ENCODE peak calls at places on chromosomes 1 and 21, in six cellular contexts. One of them, this sample, is unnamed.
A peak's percentile ranks its signal among the peaks of the same experiment; 100 is the strongest.

GRCh38 chr1:245390975-245391374 is 236.2 kb downstream of the KIF26B start:
- DNase-seq in kidney epithelial cell: no peak
- DNase-seq in endothelial cell of umbilical vein: no peak
- DNase-seq in NT2/D1: no peak
- DNase-seq in brain microvascular endothelial cell: no peak
- DNase-seq in lung: no peak
- DNase-seq in this sample: no peak

GRCh38 chr1:109869141-109869540 is 41.5 kb upstream of the CSF1 start:
- DNase-seq in kidney epithelial cell: no peak
- DNase-seq in endothelial cell of umbilical vein: no peak
- DNase-seq in NT2/D1: no peak
- DNase-seq in brain microvascular endothelial cell: no peak
- DNase-seq in lung: no peak
- DNase-seq in this sample: no peak

GRCh38 chr1:14661220-14661619 is 62.7 kb downstream of the KAZN start:
- DNase-seq in kidney epithelial cell: no peak
- DNase-seq in endothelial cell of umbilical vein: no peak
- DNase-seq in NT2/D1: no peak
- DNase-seq in brain microvascular endothelial cell: no peak
- DNase-seq in lung: no peak
- DNase-seq in this sample: no peak

GRCh38 chr1:51574796-51575195 is 42.1 kb upstream of the OSBPL9 start:
- DNase-seq in kidney epithelial cell: no peak
- DNase-seq in endothelial cell of umbilical vein: no peak
- DNase-seq in NT2/D1: no peak
- DNase-seq in brain microvascular endothelial cell: no peak
- DNase-seq in lung: no peak
- DNase-seq in this sample: no peak

GRCh38 chr1:18484726-18485125 is 4.0 kb downstream of the KLHDC7A start:
- DNase-seq in kidney epithelial cell: no peak
- DNase-seq in endothelial cell of umbilical vein: no peak
- DNase-seq in NT2/D1: no peak
- DNase-seq in brain microvascular endothelial cell: no peak
- DNase-seq in lung: no peak
- DNase-seq in this sample: no peak

GRCh38 chr1:41482906-41483895 is 1.3 kb downstream of the EDN2 start:
- DNase-seq in kidney epithelial cell: no peak
- DNase-seq in endothelial cell of umbilical vein: no peak
- DNase-seq in NT2/D1: no peak
- DNase-seq in brain microvascular endothelial cell: no peak
- DNase-seq in lung: no peak
- DNase-seq in this sample: no peak

GRCh38 chr1:27011058-27011764 is 1.4 kb downstream of the TENT5B start:
- DNase-seq in kidney epithelial cell: no peak
- DNase-seq in endothelial cell of umbilical vein: no peak
- DNase-seq in NT2/D1: peak; percentile 99
- DNase-seq in brain microvascular endothelial cell: peak; percentile 79
- DNase-seq in lung: peak; percentile 82
- DNase-seq in this sample: peak; percentile 58

GRCh38 chr1:28449904-28450303 is 55.9 kb upstream of the RCC1 start:
- DNase-seq in kidney epithelial cell: no peak
- DNase-seq in endothelial cell of umbilical vein: peak; percentile 92
- DNase-seq in NT2/D1: no peak
- DNase-seq in brain microvascular endothelial cell: no peak
- DNase-seq in lung: no peak
- DNase-seq in this sample: no peak

GRCh38 chr1:207825296-207825695 is 73.4 kb downstream of the CD46 start:
- DNase-seq in kidney epithelial cell: no peak
- DNase-seq in endothelial cell of umbilical vein: no peak
- DNase-seq in NT2/D1: no peak
- DNase-seq in brain microvascular endothelial cell: no peak
- DNase-seq in lung: no peak
- DNase-seq in this sample: no peak

GRCh38 chr1:226365831-226366231 is 42.1 kb downstream of the PARP1 start:
- DNase-seq in kidney epithelial cell: peak; percentile 54
- DNase-seq in endothelial cell of umbilical vein: peak; percentile 32
- DNase-seq in NT2/D1: no peak
- DNase-seq in brain microvascular endothelial cell: peak; percentile 29
- DNase-seq in lung: no peak
- DNase-seq in this sample: no peak

GRCh38 chr1:243483084-243483845 is 227.4 kb downstream of the SDCCAG8 start:
- DNase-seq in kidney epithelial cell: no peak
- DNase-seq in endothelial cell of umbilical vein: no peak
- DNase-seq in NT2/D1: peak; percentile 64
- DNase-seq in brain microvascular endothelial cell: no peak
- DNase-seq in lung: no peak
- DNase-seq in this sample: no peak

GRCh38 chr1:101460709-101461108 is 223.9 kb downstream of the S1PR1 start:
- DNase-seq in kidney epithelial cell: no peak
- DNase-seq in endothelial cell of umbilical vein: no peak
- DNase-seq in NT2/D1: no peak
- DNase-seq in brain microvascular endothelial cell: no peak
- DNase-seq in lung: no peak
- DNase-seq in this sample: no peak

GRCh38 chr1:156725683-156726280 is 2.5 kb upstream of the METTL25B start:
- DNase-seq in kidney epithelial cell: no peak
- DNase-seq in endothelial cell of umbilical vein: peak; percentile 86
- DNase-seq in NT2/D1: peak; percentile 92
- DNase-seq in brain microvascular endothelial cell: peak; percentile 84
- DNase-seq in lung: peak; percentile 88
- DNase-seq in this sample: peak; percentile 93

GRCh38 chr1:119286587-119287181 is 81.9 kb upstream of the HAO2 start:
- DNase-seq in kidney epithelial cell: no peak
- DNase-seq in endothelial cell of umbilical vein: peak; percentile 28
- DNase-seq in NT2/D1: peak; percentile 69
- DNase-seq in brain microvascular endothelial cell: peak; percentile 41
- DNase-seq in lung: no peak
- DNase-seq in this sample: no peak

GRCh38 chr1:43851561-43852338 is 81.9 kb upstream of the ARTN start:
- DNase-seq in kidney epithelial cell: no peak
- DNase-seq in endothelial cell of umbilical vein: no peak
- DNase-seq in NT2/D1: no peak
- DNase-seq in brain microvascular endothelial cell: no peak
- DNase-seq in lung: no peak
- DNase-seq in this sample: no peak

GRCh38 chr1:52386458-52386857 is 17.8 kb downstream of the ORC1 start:
- DNase-seq in kidney epithelial cell: no peak
- DNase-seq in endothelial cell of umbilical vein: no peak
- DNase-seq in NT2/D1: peak; percentile 35
- DNase-seq in brain microvascular endothelial cell: no peak
- DNase-seq in lung: no peak
- DNase-seq in this sample: no peak

GRCh38 chr21:17783816-17784598 is 35.1 kb downstream of the C21orf91 start:
- DNase-seq in kidney epithelial cell: no peak
- DNase-seq in endothelial cell of umbilical vein: no peak
- DNase-seq in NT2/D1: no peak
- DNase-seq in brain microvascular endothelial cell: no peak
- DNase-seq in lung: no peak
- DNase-seq in this sample: no peak

GRCh38 chr21:39715804-39716397 is 29.1 kb upstream of the IGSF5 start:
- DNase-seq in kidney epithelial cell: peak; percentile 5
- DNase-seq in endothelial cell of umbilical vein: peak; percentile 36
- DNase-seq in NT2/D1: peak; percentile 66
- DNase-seq in brain microvascular endothelial cell: peak; percentile 45
- DNase-seq in lung: peak; percentile 52
- DNase-seq in this sample: peak; percentile 65

GRCh38 chr1:82920418-82921248 is 1078.3 kb downstream of the TTLL7 start:
- DNase-seq in kidney epithelial cell: no peak
- DNase-seq in endothelial cell of umbilical vein: peak; percentile 89
- DNase-seq in NT2/D1: no peak
- DNase-seq in brain microvascular endothelial cell: no peak
- DNase-seq in lung: no peak
- DNase-seq in this sample: no peak

GRCh38 chr1:53172751-53173498 is 23.7 kb upstream of the CPT2 start:
- DNase-seq in kidney epithelial cell: no peak
- DNase-seq in endothelial cell of umbilical vein: no peak
- DNase-seq in NT2/D1: no peak
- DNase-seq in brain microvascular endothelial cell: no peak
- DNase-seq in lung: no peak
- DNase-seq in this sample: no peak

GRCh38 chr1:46675549-46676314 is 4.1 kb downstream of the TEX38 start:
- DNase-seq in kidney epithelial cell: no peak
- DNase-seq in endothelial cell of umbilical vein: no peak
- DNase-seq in NT2/D1: no peak
- DNase-seq in brain microvascular endothelial cell: no peak
- DNase-seq in lung: no peak
- DNase-seq in this sample: no peak

GRCh38 chr1:32989160-32989894 is 24.7 kb upstream of the RNF19B start:
- DNase-seq in kidney epithelial cell: peak; percentile 87
- DNase-seq in endothelial cell of umbilical vein: peak; percentile 97
- DNase-seq in NT2/D1: no peak
- DNase-seq in brain microvascular endothelial cell: peak; percentile 98
- DNase-seq in lung: peak; percentile 82
- DNase-seq in this sample: peak; percentile 71

GRCh38 chr1:117620440-117620839 is 14.6 kb downstream of the TENT5C start:
- DNase-seq in kidney epithelial cell: no peak
- DNase-seq in endothelial cell of umbilical vein: no peak
- DNase-seq in NT2/D1: no peak
- DNase-seq in brain microvascular endothelial cell: no peak
- DNase-seq in lung: no peak
- DNase-seq in this sample: no peak

GRCh38 chr1:19074361-19074901 is 118.0 kb upstream of the IFFO2 start:
- DNase-seq in kidney epithelial cell: no peak
- DNase-seq in endothelial cell of umbilical vein: no peak
- DNase-seq in NT2/D1: no peak
- DNase-seq in brain microvascular endothelial cell: no peak
- DNase-seq in lung: no peak
- DNase-seq in this sample: no peak

DNA sequence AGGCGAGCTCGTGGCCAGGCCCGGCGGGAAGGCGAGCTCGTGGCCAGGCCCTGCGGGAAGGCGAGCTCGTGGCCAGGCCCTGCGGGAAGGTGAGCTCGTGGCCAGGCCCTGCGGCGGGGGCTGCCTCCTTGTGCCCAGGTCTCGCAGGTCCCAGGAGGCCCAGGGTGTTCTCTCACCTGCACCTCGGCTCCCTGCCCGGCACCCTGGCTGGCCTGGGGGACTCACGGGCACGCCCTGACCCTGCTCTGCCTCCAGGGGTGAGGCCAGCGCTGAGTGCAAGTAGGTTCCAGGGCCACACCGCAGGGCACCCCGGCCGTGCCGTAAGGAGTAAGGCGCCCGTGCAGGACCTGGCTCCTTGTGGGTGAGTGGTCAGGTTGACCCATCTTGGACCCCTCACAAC is 4.4 kb downstream of the SDF4 start:
- DNase-seq in kidney epithelial cell: no peak
- DNase-seq in endothelial cell of umbilical vein: no peak
- DNase-seq in NT2/D1: no peak
- DNase-seq in brain microvascular endothelial cell: no peak
- DNase-seq in lung: no peak
- DNase-seq in this sample: no peak
- H3K36me3 ChIP-seq in kidney epithelial cell: peaks cover 4% of the 10 kb centered on the region
- H3K36me3 ChIP-seq in endothelial cell of umbilical vein: peaks cover 6% of the 10 kb centered on the region
- H3K36me3 ChIP-seq in NT2/D1: peaks cover 68% of the 10 kb centered on the region
- H3K36me3 ChIP-seq in brain microvascular endothelial cell: peaks cover 40% of the 10 kb centered on the region
- H3K36me3 ChIP-seq in lung: peaks cover 53% of the 10 kb centered on the region
- H3K36me3 ChIP-seq in this sample: peaks cover 68% of the 10 kb centered on the region

GRCh38 chr1:112689842-112690237 is 15.4 kb downstream of the MOV10 start:
- DNase-seq in kidney epithelial cell: no peak
- DNase-seq in endothelial cell of umbilical vein: no peak
- DNase-seq in NT2/D1: no peak
- DNase-seq in brain microvascular endothelial cell: no peak
- DNase-seq in lung: no peak
- DNase-seq in this sample: no peak
- H3K36me3 ChIP-seq in kidney epithelial cell: peaks cover 3% of the 10 kb centered on the region
- H3K36me3 ChIP-seq in endothelial cell of umbilical vein: peaks cover 9% of the 10 kb centered on the region
- H3K36me3 ChIP-seq in NT2/D1: peaks cover 70% of the 10 kb centered on the region
- H3K36me3 ChIP-seq in brain microvascular endothelial cell: peaks cover 18% of the 10 kb centered on the region
- H3K36me3 ChIP-seq in lung: peaks cover 35% of the 10 kb centered on the region
- H3K36me3 ChIP-seq in this sample: peaks cover 60% of the 10 kb centered on the region

GRCh38 chr1:3889952-3890351 is 10.1 kb downstream of the C1orf174 start:
- DNase-seq in kidney epithelial cell: no peak
- DNase-seq in endothelial cell of umbilical vein: no peak
- DNase-seq in NT2/D1: no peak
- DNase-seq in brain microvascular endothelial cell: no peak
- DNase-seq in lung: no peak
- DNase-seq in this sample: no peak

GRCh38 chr1:3892748-3893147 is 7.3 kb downstream of the C1orf174 start:
- DNase-seq in kidney epithelial cell: no peak
- DNase-seq in endothelial cell of umbilical vein: no peak
- DNase-seq in NT2/D1: no peak
- DNase-seq in brain microvascular endothelial cell: no peak
- DNase-seq in lung: peak; percentile 57
- DNase-seq in this sample: peak; percentile 70

GRCh38 chr1:3891329-3891867 is 8.7 kb downstream of the C1orf174 start:
- DNase-seq in kidney epithelial cell: no peak
- DNase-seq in endothelial cell of umbilical vein: no peak
- DNase-seq in NT2/D1: no peak
- DNase-seq in brain microvascular endothelial cell: no peak
- DNase-seq in lung: no peak
- DNase-seq in this sample: no peak

GRCh38 chr1:3888301-3888700 is 11.8 kb downstream of the C1orf174 start:
- DNase-seq in kidney epithelial cell: no peak
- DNase-seq in endothelial cell of umbilical vein: no peak
- DNase-seq in NT2/D1: no peak
- DNase-seq in brain microvascular endothelial cell: no peak
- DNase-seq in lung: no peak
- DNase-seq in this sample: no peak

DNA sequence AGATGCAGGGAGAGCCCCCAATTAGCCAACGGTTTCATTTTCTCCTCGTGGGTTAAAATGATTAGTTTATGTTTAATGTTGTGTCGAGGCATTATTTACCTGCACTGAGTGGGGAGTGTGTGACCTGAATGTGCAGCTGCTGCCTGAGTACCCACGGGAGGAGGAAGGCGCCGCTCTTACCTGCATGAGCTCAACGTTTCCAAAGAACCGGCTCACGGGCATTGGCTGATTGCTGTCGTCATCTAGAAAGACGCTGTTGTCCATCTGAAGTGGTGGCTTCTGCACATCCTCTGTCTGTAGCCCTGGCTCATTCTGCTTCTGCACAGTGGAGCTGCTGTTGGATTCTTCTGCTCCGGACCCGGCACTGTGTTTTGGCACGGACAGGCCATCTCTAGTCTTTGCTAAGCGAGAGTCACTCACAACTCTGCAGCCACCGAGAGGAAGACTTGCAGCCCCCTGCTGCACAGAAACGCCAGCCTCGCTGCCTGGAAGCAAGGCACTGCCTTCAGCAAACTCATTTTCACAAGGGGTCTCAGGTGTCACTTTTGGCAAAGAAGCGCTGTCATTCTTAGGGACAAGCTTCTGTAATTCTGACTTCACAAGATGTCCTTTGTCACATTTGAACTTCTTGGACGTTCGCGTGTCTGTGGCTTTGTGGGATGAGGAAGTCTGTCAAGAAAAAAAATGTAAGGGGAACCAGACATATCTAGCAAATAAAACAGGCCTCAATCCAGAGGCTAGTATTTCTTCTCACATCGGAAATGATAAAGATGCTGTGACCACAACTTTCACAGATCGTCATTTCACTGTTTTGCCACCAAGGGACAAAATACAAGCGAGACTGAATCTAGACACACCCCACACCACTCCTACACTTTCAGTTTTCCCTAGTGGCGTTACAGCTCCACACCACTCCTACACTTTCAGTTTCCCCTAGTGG is 9.4 kb downstream of the C1orf174 start:
- DNase-seq in kidney epithelial cell: no peak
- DNase-seq in endothelial cell of umbilical vein: no peak
- DNase-seq in NT2/D1: no peak
- DNase-seq in brain microvascular endothelial cell: no peak
- DNase-seq in lung: no peak
- DNase-seq in this sample: no peak
- H3K36me3 ChIP-seq in kidney epithelial cell: peaks cover 1% of the 10 kb centered on the region
- H3K36me3 ChIP-seq in endothelial cell of umbilical vein: peaks cover 6% of the 10 kb centered on the region
- H3K36me3 ChIP-seq in NT2/D1: peaks cover 67% of the 10 kb centered on the region
- H3K36me3 ChIP-seq in brain microvascular endothelial cell: peaks cover 46% of the 10 kb centered on the region
- H3K36me3 ChIP-seq in lung: peaks cover 40% of the 10 kb centered on the region
- H3K36me3 ChIP-seq in this sample: peaks cover 77% of the 10 kb centered on the region

GRCh38 chr1:230686747-230687146 is 27.2 kb downstream of the AGT start:
- DNase-seq in kidney epithelial cell: no peak
- DNase-seq in endothelial cell of umbilical vein: no peak
- DNase-seq in NT2/D1: no peak
- DNase-seq in brain microvascular endothelial cell: no peak
- DNase-seq in lung: no peak
- DNase-seq in this sample: no peak
- H3K36me3 ChIP-seq in kidney epithelial cell: no peaks in the 10 kb centered on the region
- H3K36me3 ChIP-seq in endothelial cell of umbilical vein: peaks cover 7% of the 10 kb centered on the region
- H3K36me3 ChIP-seq in NT2/D1: peaks cover 87% of the 10 kb centered on the region
- H3K36me3 ChIP-seq in brain microvascular endothelial cell: peaks cover 40% of the 10 kb centered on the region
- H3K36me3 ChIP-seq in lung: peaks cover 33% of the 10 kb centered on the region
- H3K36me3 ChIP-seq in this sample: peaks cover 92% of the 10 kb centered on the region

This sample was measured in stomach.